ENCODE peak calls at places on chromosomes 6 and 20, in ten cellular contexts. H is NCI-H2107; W is T-helper 9 cell; D is kidney; Z is stimulated activated CD8-positive, alpha-beta memory T cell treated with anti-CD3 and anti-CD28 coated beads, Interleukin-12 subunit alpha, Interleukin-12 subunit beta, amount 100 ng/mL, for 4 hours; M is activated T-helper 1 cell treated with anti-CD3 and anti-CD28 coated beads, Interleukin-2, amount 50 U/mL, for 16 hours; T is AG09309; X is CD8-positive, alpha-beta T cell; V is substantia nigra; C is NCI-H1105 treated with DMSO at 0.1 percent for 48 hours. B is an unnamed sample.

GRCh38 chr6:137763436-137763835 is 103.6 kb upstream of the TNFAIP3 start:
- DNase-seq in H (no peak), D (no peak), W (no peak), C (no peak), Z (no peak), T (no peak), V (no peak), M (no peak), X (no peak), B (no peak)

GRCh38 chr20:16215056-16215455 is 358.2 kb downstream of the KIF16B start:
- DNase-seq in Z (no peak), D (no peak), V (no peak), H (no peak), C (no peak), X (no peak), W (no peak), M (no peak), T (no peak), B (no peak)

GRCh38 chr6:153947817-153948447 is 91.1 kb upstream of the OPRM1 start:
- DNase-seq in D (no peak), M (no peak), V (no peak), X (no peak), W (no peak), H (no peak), T (no peak), C (peak), Z (no peak), B (no peak)

GRCh38 chr20:12012241-12013222 is 94.8 kb downstream of the BTBD3 start:
- DNase-seq in V (no peak), X (no peak), D (no peak), M (no peak), T (no peak), H (no peak), Z (no peak), W (no peak), C (peak), B (peak)

GRCh38 chr6:26159417-26160273 is 72.4 kb downstream of the HFE start:
- DNase-seq in Z (no peak), H (no peak), M (no peak), V (no peak), D (no peak), C (peak), X (no peak), T (no peak), W (no peak), B (no peak)

GRCh38 chr20:17498641-17499040 is 32.5 kb downstream of the BFSP1 start:
- DNase-seq in M (no peak), T (no peak), W (no peak), C (no peak), D (no peak), H (no peak), X (no peak), Z (no peak), V (no peak), B (no peak)

GRCh38 chr20:57315083-57315963 is 14.3 kb upstream of the SPO11 start:
- DNase-seq in H (no peak), V (no peak), M (no peak), Z (no peak), X (no peak), W (no peak), C (no peak), D (no peak), T (no peak), B (no peak)

GRCh38 chr20:40754372-40754943 is 65.4 kb upstream of the MAFB start:
- DNase-seq in T (no peak), H (no peak), D (peak), M (no peak), V (no peak), W (no peak), X (no peak), Z (no peak), C (no peak), B (no peak)

GRCh38 chr20:37231970-37232620 is 29.5 kb downstream of the GHRH start:
- DNase-seq in Z (no peak), W (no peak), X (no peak), C (no peak), T (no peak), V (no peak), D (no peak), M (no peak), H (no peak), B (peak)

GRCh38 chr6:11585426-11586016 is 48.0 kb downstream of the TMEM170B start:
- DNase-seq in C (peak), X (no peak), V (no peak), M (no peak), W (no peak), D (no peak), Z (no peak), H (no peak), T (no peak), B (peak)

GRCh38 chr6:112439416-112439815 is 92.3 kb downstream of the RFPL4B start:
- DNase-seq in M (no peak), X (no peak), V (no peak), W (no peak), Z (no peak), H (no peak), T (no peak), C (no peak), D (no peak), B (no peak)

GRCh38 chr20:23244207-23244915 is 106.2 kb upstream of the NXT1 start:
- DNase-seq in V (no peak), W (no peak), X (no peak), M (no peak), H (no peak), Z (no peak), C (no peak), T (no peak), D (no peak), B (no peak)